ENCODE peak calls at places on chromosomes 5 and 9, in six cellular contexts. One of them, this sample, is unnamed.

GRCh38 chr9:101457003-101457402 is 21.4 kb upstream of the ALDOB start:
- DNase-seq in mucosa of descending colon: no peak
- DNase-seq in aorta: no peak
- DNase-seq in ELF-1: peak
- DNase-seq in CD4-positive, CD25-positive, alpha-beta regulatory T cell: no peak
- DNase-seq in GM13977: no peak
- DNase-seq in this sample: no peak

GRCh38 chr5:95864456-95864855 is 41.9 kb upstream of the GLRX start:
- DNase-seq in CD4-positive, CD25-positive, alpha-beta regulatory T cell: no peak
- DNase-seq in aorta: no peak
- DNase-seq in GM13977: no peak
- DNase-seq in mucosa of descending colon: no peak
- DNase-seq in ELF-1: no peak
- DNase-seq in this sample: no peak

GRCh38 chr5:61582887-61583286 is 250.8 kb downstream of the ZSWIM6 start:
- DNase-seq in mucosa of descending colon: no peak
- DNase-seq in CD4-positive, CD25-positive, alpha-beta regulatory T cell: no peak
- DNase-seq in aorta: no peak
- DNase-seq in GM13977: no peak
- DNase-seq in ELF-1: no peak
- DNase-seq in this sample: no peak

GRCh38 chr5:38162625-38163024 is 95.7 kb upstream of the EGFLAM start:
- DNase-seq in CD4-positive, CD25-positive, alpha-beta regulatory T cell: no peak
- DNase-seq in aorta: no peak
- DNase-seq in mucosa of descending colon: no peak
- DNase-seq in GM13977: no peak
- DNase-seq in ELF-1: no peak
- DNase-seq in this sample: peak

GRCh38 chr9:78033870-78034269 is 2.3 kb upstream of the GNAQ start:
- DNase-seq in aorta: no peak
- DNase-seq in ELF-1: no peak
- DNase-seq in CD4-positive, CD25-positive, alpha-beta regulatory T cell: no peak
- DNase-seq in mucosa of descending colon: no peak
- DNase-seq in GM13977: no peak
- DNase-seq in this sample: no peak

GRCh38 chr5:156971848-156972525 is 9.0 kb upstream of the TIMD4 start:
- DNase-seq in CD4-positive, CD25-positive, alpha-beta regulatory T cell: no peak
- DNase-seq in GM13977: no peak
- DNase-seq in ELF-1: no peak
- DNase-seq in mucosa of descending colon: no peak
- DNase-seq in aorta: no peak
- DNase-seq in this sample: no peak

GRCh38 chr9:107480386-107480789 is 9.2 kb downstream of the KLF4 start:
- DNase-seq in CD4-positive, CD25-positive, alpha-beta regulatory T cell: no peak
- DNase-seq in ELF-1: no peak
- DNase-seq in aorta: no peak
- DNase-seq in mucosa of descending colon: peak
- DNase-seq in GM13977: no peak
- DNase-seq in this sample: peak

GRCh38 chr5:139141841-139142240 is 56.3 kb downstream of the SIL1 start:
- DNase-seq in CD4-positive, CD25-positive, alpha-beta regulatory T cell: no peak
- DNase-seq in GM13977: no peak
- DNase-seq in aorta: peak
- DNase-seq in mucosa of descending colon: peak
- DNase-seq in ELF-1: no peak
- DNase-seq in this sample: peak

GRCh38 chr9:129560849-129561248 is 60.1 kb downstream of the C9orf50 start:
- DNase-seq in aorta: no peak
- DNase-seq in GM13977: no peak
- DNase-seq in CD4-positive, CD25-positive, alpha-beta regulatory T cell: no peak
- DNase-seq in mucosa of descending colon: no peak
- DNase-seq in ELF-1: no peak
- DNase-seq in this sample: no peak

GRCh38 chr5:13865317-13865716 is 79.2 kb downstream of the DNAH5 start:
- DNase-seq in GM13977: no peak
- DNase-seq in aorta: no peak
- DNase-seq in CD4-positive, CD25-positive, alpha-beta regulatory T cell: no peak
- DNase-seq in mucosa of descending colon: no peak
- DNase-seq in ELF-1: no peak
- DNase-seq in this sample: no peak

GRCh38 chr5:75723378-75723777 is 6.1 kb upstream of the POC5 start:
- DNase-seq in aorta: no peak
- DNase-seq in GM13977: no peak
- DNase-seq in ELF-1: no peak
- DNase-seq in mucosa of descending colon: no peak
- DNase-seq in CD4-positive, CD25-positive, alpha-beta regulatory T cell: no peak
- DNase-seq in this sample: no peak

GRCh38 chr5:998276-998974 is 10.2 kb upstream of the NKD2 start:
- DNase-seq in aorta: peak
- DNase-seq in GM13977: no peak
- DNase-seq in mucosa of descending colon: no peak
- DNase-seq in ELF-1: no peak
- DNase-seq in CD4-positive, CD25-positive, alpha-beta regulatory T cell: no peak
- DNase-seq in this sample: peak

GRCh38 chr5:173240091-173241050 is 5.4 kb upstream of the NKX2-5 start:
- DNase-seq in ELF-1: peak
- DNase-seq in aorta: no peak
- DNase-seq in GM13977: no peak
- DNase-seq in CD4-positive, CD25-positive, alpha-beta regulatory T cell: no peak
- DNase-seq in mucosa of descending colon: no peak
- DNase-seq in this sample: no peak

GRCh38 chr5:159178978-159179377 is 30.4 kb downstream of the RNF145 start:
- DNase-seq in CD4-positive, CD25-positive, alpha-beta regulatory T cell: no peak
- DNase-seq in ELF-1: no peak
- DNase-seq in GM13977: peak
- DNase-seq in aorta: no peak
- DNase-seq in mucosa of descending colon: no peak
- DNase-seq in this sample: no peak

GRCh38 chr5:92559743-92560142 is 1021.3 kb downstream of the NR2F1-AS1 start:
- DNase-seq in aorta: no peak
- DNase-seq in ELF-1: no peak
- DNase-seq in GM13977: no peak
- DNase-seq in CD4-positive, CD25-positive, alpha-beta regulatory T cell: no peak
- DNase-seq in mucosa of descending colon: no peak
- DNase-seq in this sample: no peak

GRCh38 chr5:136080483-136081180 is 51.8 kb downstream of the TGFBI start:
- DNase-seq in CD4-positive, CD25-positive, alpha-beta regulatory T cell: peak
- DNase-seq in GM13977: peak
- DNase-seq in ELF-1: no peak
- DNase-seq in mucosa of descending colon: peak
- DNase-seq in aorta: peak
- DNase-seq in this sample: peak

GRCh38 chr5:34521628-34522290 is 134.4 kb upstream of the RAI14 start:
- DNase-seq in aorta: no peak
- DNase-seq in ELF-1: peak
- DNase-seq in GM13977: no peak
- DNase-seq in CD4-positive, CD25-positive, alpha-beta regulatory T cell: no peak
- DNase-seq in mucosa of descending colon: no peak
- DNase-seq in this sample: no peak

GRCh38 chr5:138963763-138964371 is 88.7 kb upstream of the LRRTM2 start:
- DNase-seq in mucosa of descending colon: no peak
- DNase-seq in GM13977: no peak
- DNase-seq in ELF-1: peak
- DNase-seq in aorta: no peak
- DNase-seq in CD4-positive, CD25-positive, alpha-beta regulatory T cell: no peak
- DNase-seq in this sample: no peak

GRCh38 chr5:84059672-84060071 is 325.0 kb downstream of the EDIL3 start:
- DNase-seq in GM13977: no peak
- DNase-seq in aorta: no peak
- DNase-seq in mucosa of descending colon: no peak
- DNase-seq in ELF-1: no peak
- DNase-seq in CD4-positive, CD25-positive, alpha-beta regulatory T cell: no peak
- DNase-seq in this sample: no peak

GRCh38 chr9:133945977-133946753 is 46.0 kb downstream of the VAV2 start:
- DNase-seq in CD4-positive, CD25-positive, alpha-beta regulatory T cell: no peak
- DNase-seq in GM13977: no peak
- DNase-seq in aorta: peak
- DNase-seq in mucosa of descending colon: no peak
- DNase-seq in ELF-1: no peak
- DNase-seq in this sample: peak

GRCh38 chr5:176816043-176816745 is 5.8 kb downstream of the UNC5A start:
- DNase-seq in CD4-positive, CD25-positive, alpha-beta regulatory T cell: no peak
- DNase-seq in mucosa of descending colon: no peak
- DNase-seq in ELF-1: no peak
- DNase-seq in aorta: no peak
- DNase-seq in GM13977: no peak
- DNase-seq in this sample: no peak

GRCh38 chr5:62256161-62257017 is 49.6 kb upstream of the KIF2A start:
- DNase-seq in mucosa of descending colon: no peak
- DNase-seq in CD4-positive, CD25-positive, alpha-beta regulatory T cell: peak
- DNase-seq in aorta: no peak
- DNase-seq in GM13977: no peak
- DNase-seq in ELF-1: no peak
- DNase-seq in this sample: no peak

GRCh38 chr9:18256574-18256973 is 217.4 kb upstream of the ADAMTSL1 start:
- DNase-seq in mucosa of descending colon: peak
- DNase-seq in GM13977: no peak
- DNase-seq in ELF-1: peak
- DNase-seq in CD4-positive, CD25-positive, alpha-beta regulatory T cell: no peak
- DNase-seq in aorta: no peak
- DNase-seq in this sample: no peak

GRCh38 chr5:109225695-109226094 is 184.1 kb downstream of the PJA2 start:
- DNase-seq in mucosa of descending colon: no peak
- DNase-seq in CD4-positive, CD25-positive, alpha-beta regulatory T cell: no peak
- DNase-seq in GM13977: no peak
- DNase-seq in ELF-1: no peak
- DNase-seq in aorta: no peak
- DNase-seq in this sample: no peak

GRCh38 chr9:68914751-68915150 is 99.2 kb downstream of the PRKACG start:
- DNase-seq in aorta: no peak
- DNase-seq in mucosa of descending colon: no peak
- DNase-seq in GM13977: no peak
- DNase-seq in CD4-positive, CD25-positive, alpha-beta regulatory T cell: no peak
- DNase-seq in ELF-1: no peak
- DNase-seq in this sample: no peak

GRCh38 chr9:90795879-90796317 is 5.7 kb upstream of the SYK start:
- DNase-seq in aorta: no peak
- DNase-seq in CD4-positive, CD25-positive, alpha-beta regulatory T cell: no peak
- DNase-seq in ELF-1: no peak
- DNase-seq in mucosa of descending colon: no peak
- DNase-seq in GM13977: no peak
- DNase-seq in this sample: no peak

GRCh38 chr5:54215233-54215736 is 95.1 kb downstream of the ARL15 start:
- DNase-seq in mucosa of descending colon: no peak
- DNase-seq in CD4-positive, CD25-positive, alpha-beta regulatory T cell: no peak
- DNase-seq in aorta: no peak
- DNase-seq in ELF-1: peak
- DNase-seq in GM13977: no peak
- DNase-seq in this sample: no peak

This sample was measured in psoas muscle.